ENCODE peak calls at places on chromosomes 4 and X, in seven cellular contexts. P, G, F, N, B, X and T are unnamed samples.
A peak's percentile ranks its signal among the peaks of the same experiment; 100 is the strongest.

GRCh38 chr4:5385741-5386251 is 322.6 kb downstream of the EVC2 start:
- DNase-seq in P (no peak), G (no peak), F (no peak), N (no peak), B (peak; percentile 22), X (no peak), T (no peak)

GRCh38 chr4:107719211-107719926 is 665 bp downstream of the PAPSS1 start:
- DNase-seq in P (no peak), G (no peak), F (no peak), N (peak; percentile 77), B (peak; percentile 13), X (no peak), T (peak; percentile 55)

GRCh38 chrX:1400049-1400448 is 8.1 kb upstream of the SLC25A6 start:
- DNase-seq in P (no peak), G (no peak), F (no peak), N (no peak), B (no peak), X (no peak), T (no peak)

GRCh38 chr4:38691251-38692008 is 27.4 kb downstream of the KLF3 start:
- DNase-seq in P (no peak), G (no peak), F (no peak), N (no peak), B (no peak), X (no peak), T (no peak)

GRCh38 chrX:11406109-11406755 is 113.0 kb downstream of the AMELX start:
- DNase-seq in P (no peak), G (no peak), F (no peak), N (no peak), B (no peak), X (no peak), T (no peak)

GRCh38 chr4:79920454-79920853 is 152.6 kb downstream of the ANTXR2 start:
- DNase-seq in P (no peak), G (no peak), F (no peak), N (no peak), B (no peak), X (no peak), T (no peak)

GRCh38 chr4:185872747-185873380 is 60.9 kb upstream of the SORBS2 start:
- DNase-seq in P (no peak), G (no peak), F (no peak), N (no peak), B (no peak), X (peak; percentile 26), T (no peak)

GRCh38 chr4:71338846-71339593 is at the start of gene SLC4A4:
- DNase-seq in P (no peak), G (no peak), F (peak; percentile 70), N (no peak), B (no peak), X (no peak), T (no peak)

GRCh38 chr4:31415629-31416028 is 695.5 kb downstream of the PCDH7 start:
- DNase-seq in P (no peak), G (no peak), F (no peak), N (no peak), B (no peak), X (no peak), T (peak; percentile 27)

GRCh38 chrX:78625292-78625909 is 33.7 kb downstream of the RTL3 start:
- DNase-seq in P (no peak), G (no peak), F (no peak), N (no peak), B (no peak), X (no peak), T (no peak)

GRCh38 chr4:43763029-43763610 is 685.5 kb downstream of the KCTD8 start:
- DNase-seq in P (no peak), G (no peak), F (peak; percentile 39), N (no peak), B (no peak), X (no peak), T (no peak)

GRCh38 chr4:186105721-186106335 is 1.3 kb downstream of the FAM149A start:
- DNase-seq in P (no peak), G (peak; percentile 36), F (no peak), N (no peak), B (no peak), X (no peak), T (no peak)

GRCh38 chr4:24392613-24393012 is 191.7 kb downstream of the DHX15 start:
- DNase-seq in P (no peak), G (no peak), F (no peak), N (no peak), B (no peak), X (no peak), T (no peak)

GRCh38 chr4:167715176-167715575 is 377.2 kb upstream of the ANXA10 start:
- DNase-seq in P (no peak), G (no peak), F (no peak), N (no peak), B (no peak), X (no peak), T (no peak)

GRCh38 chrX:2677764-2678163 is 13.3 kb upstream of the CD99 start:
- DNase-seq in P (no peak), G (no peak), F (no peak), N (no peak), B (peak; percentile 62), X (peak; percentile 40), T (no peak)
- TF ChIP-seq JUND in P (no peak), G (peak; percentile 94), F (no peak), N (no peak), B (peak; percentile 94), X (peak; percentile 88), T (no peak)

GRCh38 chr4:90174622-90175023 is 47.4 kb downstream of the CCSER1 start:
- DNase-seq in P (no peak), G (no peak), F (no peak), N (no peak), B (no peak), X (peak; percentile 51), T (peak; percentile 97)
- TF ChIP-seq JUND in P (no peak), G (no peak), F (no peak), N (no peak), B (no peak), X (peak; percentile 80), T (peak; percentile 95)

DNA sequence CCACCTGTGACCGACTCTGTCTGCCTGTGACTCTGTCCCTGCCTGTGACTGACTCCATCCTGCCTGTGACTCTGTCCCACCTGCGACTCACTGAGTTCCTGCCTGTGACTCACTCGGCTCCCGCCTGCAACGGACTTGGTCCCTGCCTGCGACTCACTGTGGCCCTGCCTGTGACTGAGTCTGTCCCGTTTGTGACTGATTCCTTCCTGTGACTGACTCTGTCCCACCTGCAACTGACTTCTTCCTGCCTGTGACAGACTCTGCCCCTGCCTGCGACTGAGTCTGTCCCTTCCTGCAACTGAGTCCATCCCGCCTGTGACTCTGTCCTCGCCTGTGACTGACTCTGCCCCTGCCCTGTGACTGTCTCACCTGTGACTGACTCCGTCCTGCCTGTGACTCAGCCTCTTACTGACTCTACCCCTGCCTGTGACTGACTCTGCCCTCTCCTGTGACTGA is 9.6 kb upstream of the UVSSA start:
- DNase-seq in P (no peak), G (no peak), F (no peak), N (peak; percentile 29), B (no peak), X (peak; percentile 47), T (no peak)
- TF ChIP-seq JUND in P (no peak), G (no peak), F (no peak), N (no peak), B (no peak), X (no peak), T (no peak)

GRCh38 chr4:76990288-76991080 is 40.9 kb downstream of the SEPTIN11 start:
- DNase-seq in P (no peak), G (no peak), F (no peak), N (no peak), B (no peak), X (no peak), T (no peak)

GRCh38 chr4:76996445-76996844 is 46.9 kb downstream of the SEPTIN11 start:
- DNase-seq in P (no peak), G (no peak), F (no peak), N (no peak), B (no peak), X (no peak), T (no peak)

GRCh38 chr4:76997454-76997853 is 47.9 kb downstream of the SEPTIN11 start:
- DNase-seq in P (no peak), G (no peak), F (no peak), N (no peak), B (no peak), X (no peak), T (no peak)

GRCh38 chr4:76995776-76996175 is 46.2 kb downstream of the SEPTIN11 start:
- DNase-seq in P (no peak), G (no peak), F (no peak), N (no peak), B (no peak), X (no peak), T (no peak)

DNA sequence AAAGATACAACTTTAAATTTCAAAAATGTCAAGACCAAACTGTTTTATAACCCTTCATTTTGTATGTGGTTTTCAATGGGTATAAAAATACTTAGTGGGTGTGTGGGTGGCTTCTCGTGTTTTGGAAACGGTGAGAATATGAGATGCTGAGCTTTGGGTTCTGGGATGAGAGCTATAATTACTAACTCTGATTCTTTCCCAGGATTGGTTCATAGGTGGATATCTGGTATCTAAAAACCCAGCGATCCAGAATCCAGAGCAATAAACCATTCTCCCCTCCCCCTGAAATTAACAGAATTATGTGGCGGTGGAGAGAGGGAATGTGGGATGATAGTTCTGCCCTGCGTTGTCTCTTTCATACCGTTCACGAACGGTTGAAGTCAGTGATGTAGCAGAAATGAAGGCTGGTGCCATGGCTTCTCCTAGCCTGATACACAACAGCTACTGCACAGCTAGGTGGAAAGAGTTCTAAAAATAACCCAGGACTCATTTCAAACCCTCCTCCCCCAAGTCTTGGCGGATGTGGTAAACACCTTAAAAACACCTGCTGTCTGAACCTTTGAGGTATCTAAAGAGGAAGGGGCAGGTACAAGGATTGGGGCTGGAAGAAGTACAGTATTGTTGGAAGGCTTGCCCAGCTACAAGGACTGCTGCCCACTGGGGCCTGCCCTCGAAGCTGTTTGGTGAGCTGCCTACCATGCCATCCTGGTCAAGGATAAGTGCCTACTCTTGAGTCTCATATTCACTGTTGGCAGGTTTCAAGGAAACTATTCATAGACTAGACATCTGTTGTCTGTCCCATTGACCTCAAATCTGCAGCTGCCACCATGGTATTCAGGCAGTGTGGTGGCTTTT is 44.5 kb downstream of the SEPTIN11 start:
- DNase-seq in P (no peak), G (no peak), F (peak; percentile 73), N (no peak), B (no peak), X (no peak), T (no peak)
- TF ChIP-seq JUND in P (no peak), G (no peak), F (no peak), N (no peak), B (no peak), X (no peak), T (no peak)

DNA sequence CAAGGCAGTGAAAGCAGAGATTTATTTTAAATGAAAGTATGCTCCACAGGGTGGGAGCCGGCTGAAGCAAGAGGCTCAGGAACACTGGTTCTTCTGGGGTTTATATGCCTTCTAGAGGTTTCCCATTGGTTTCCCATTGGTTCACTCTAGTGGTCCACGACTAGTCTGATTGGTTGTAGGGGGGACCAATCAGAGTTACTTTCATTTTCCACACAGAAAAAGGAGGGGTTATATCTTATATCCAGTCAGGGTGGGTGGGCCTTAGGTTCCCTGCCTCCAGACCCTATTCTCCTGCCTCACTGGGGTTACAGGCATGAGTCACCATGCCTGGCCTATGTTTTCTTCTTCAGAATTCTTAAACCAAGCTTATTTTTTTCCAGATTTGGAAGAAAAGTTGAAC is 101.6 kb downstream of the KLHL8 start:
- DNase-seq in P (no peak), G (peak; percentile 31), F (no peak), N (no peak), B (peak; percentile 60), X (no peak), T (no peak)
- TF ChIP-seq JUND in P (no peak), G (no peak), F (no peak), N (no peak), B (no peak), X (no peak), T (no peak)

GRCh38 chr4:99712099-99712498 is 54.5 kb upstream of the C4orf54 start:
- DNase-seq in P (no peak), G (no peak), F (no peak), N (no peak), B (no peak), X (no peak), T (no peak)
- TF ChIP-seq JUND in P (no peak), G (no peak), F (no peak), N (no peak), B (no peak), X (no peak), T (no peak)